ENCODE peak calls at places on chromosome 5, in seven cellular contexts. B, W, J, O, U, N and K are unnamed samples.

GRCh38 chr5:180795771-180796313 is 6.8 kb downstream of the MGAT1 start:
- DNase-seq in J (no peak), U (no peak), B (no peak), O (no peak), W (no peak), N (no peak), K (no peak)

GRCh38 chr5:96567188-96567587 is 95.0 kb upstream of the CAST start:
- DNase-seq in U (peak; percentile 60), J (no peak), N (no peak), O (no peak), B (peak; percentile 83), W (no peak), K (no peak)

GRCh38 chr5:72307573-72307967 is 12.5 kb downstream of the MRPS27 start:
- DNase-seq in O (no peak), N (no peak), B (no peak), U (no peak), W (no peak), J (no peak), K (no peak)

GRCh38 chr5:156469636-156470035 is 142.7 kb downstream of the SGCD start:
- DNase-seq in J (no peak), N (no peak), O (no peak), U (no peak), B (no peak), W (no peak), K (no peak)

GRCh38 chr5:180970875-180971274 is 17.8 kb upstream of the BTNL3 start:
- DNase-seq in J (no peak), O (no peak), N (no peak), U (no peak), W (no peak), B (no peak), K (no peak)

GRCh38 chr5:137743031-137743640 is 7.2 kb upstream of the KLHL3 start:
- DNase-seq in N (peak; percentile 72), B (peak; percentile 72), J (peak; percentile 62), W (no peak), U (peak; percentile 82), O (no peak), K (peak; percentile 68)

GRCh38 chr5:168931638-168932345 is 352.6 kb upstream of the PANK3 start:
- DNase-seq in O (no peak), U (peak; percentile 65), N (peak; percentile 12), W (peak; percentile 14), B (no peak), J (no peak), K (no peak)

GRCh38 chr5:159340511-159340910 is 10.2 kb upstream of the IL12B start:
- DNase-seq in W (no peak), O (no peak), U (no peak), B (no peak), J (no peak), N (no peak), K (peak; percentile 25)

GRCh38 chr5:178292826-178293205 is 60.2 kb upstream of the PHYKPL start:
- DNase-seq in N (no peak), W (no peak), O (no peak), J (no peak), U (no peak), B (no peak), K (no peak)

GRCh38 chr5:59238126-59238902 is 655.2 kb downstream of the PDE4D start:
- DNase-seq in O (no peak), J (no peak), W (no peak), U (no peak), N (no peak), B (no peak), K (peak; percentile 11)

GRCh38 chr5:91194861-91195460 is 188.2 kb downstream of the ARRDC3 start:
- DNase-seq in O (no peak), B (no peak), U (no peak), J (no peak), W (no peak), N (no peak), K (no peak)

GRCh38 chr5:155064580-155064979 is 51.0 kb downstream of the KIF4B start:
- DNase-seq in O (no peak), J (no peak), N (no peak), U (no peak), W (no peak), B (no peak), K (no peak)

GRCh38 chr5:164532226-164532937 is 1027.0 kb downstream of the MAT2B start:
- DNase-seq in W (no peak), O (no peak), N (no peak), B (no peak), U (peak; percentile 9), J (no peak), K (no peak)

GRCh38 chr5:104913840-104914239 is 1351.3 kb upstream of the NUDT12 start:
- DNase-seq in O (no peak), W (no peak), N (no peak), J (no peak), U (no peak), B (no peak), K (no peak)

GRCh38 chr5:96331210-96331609 is 101.8 kb downstream of the PCSK1 start:
- DNase-seq in J (no peak), U (peak; percentile 38), W (no peak), N (peak; percentile 24), O (no peak), B (peak; percentile 57), K (no peak)

GRCh38 chr5:33755216-33755615 is 136.6 kb downstream of the ADAMTS12 start:
- DNase-seq in O (no peak), B (no peak), U (peak; percentile 10), J (no peak), N (no peak), W (no peak), K (no peak)

GRCh38 chr5:85108471-85108870 is 723.8 kb upstream of the EDIL3 start:
- DNase-seq in O (no peak), W (no peak), U (no peak), B (no peak), N (no peak), J (no peak), K (no peak)

GRCh38 chr5:11854926-11855325 is 49.3 kb downstream of the CTNND2 start:
- DNase-seq in U (no peak), N (no peak), B (no peak), W (no peak), O (no peak), J (no peak), K (no peak)

GRCh38 chr5:179497636-179498365 is 52.6 kb upstream of the RUFY1 start:
- DNase-seq in W (no peak), U (no peak), B (no peak), J (no peak), O (no peak), N (no peak), K (no peak)

GRCh38 chr5:123949807-123950206 is 437.8 kb downstream of the CSNK1G3 start:
- DNase-seq in U (no peak), B (no peak), N (no peak), O (no peak), J (no peak), W (no peak), K (no peak)
- TF ChIP-seq CTCF in U (no peak), B (no peak), N (no peak), O (no peak), J (no peak), W (no peak), K (no peak)

GRCh38 chr5:120535900-120536299 is 71.8 kb downstream of the PRR16 start:
- DNase-seq in J (no peak), W (no peak), B (no peak), N (no peak), U (no peak), O (no peak), K (no peak)

GRCh38 chr5:120531215-120531614 is 67.1 kb downstream of the PRR16 start:
- DNase-seq in U (no peak), J (no peak), N (no peak), B (no peak), O (no peak), W (no peak), K (no peak)

GRCh38 chr5:120529386-120529785 is 65.3 kb downstream of the PRR16 start:
- DNase-seq in O (no peak), W (no peak), J (no peak), N (no peak), U (no peak), B (no peak), K (no peak)

GRCh38 chr5:120533581-120533980 is 69.5 kb downstream of the PRR16 start:
- DNase-seq in W (no peak), J (no peak), N (no peak), U (no peak), O (no peak), B (no peak), K (no peak)

GRCh38 chr5:120532835-120533234 is 68.7 kb downstream of the PRR16 start:
- DNase-seq in N (no peak), B (no peak), W (no peak), O (no peak), U (no peak), J (peak; percentile 53), K (no peak)
- TF ChIP-seq CTCF in N (no peak), B (no peak), W (no peak), O (peak; percentile 67), U (peak; percentile 27), J (peak; percentile 66), K (no peak)

DNA sequence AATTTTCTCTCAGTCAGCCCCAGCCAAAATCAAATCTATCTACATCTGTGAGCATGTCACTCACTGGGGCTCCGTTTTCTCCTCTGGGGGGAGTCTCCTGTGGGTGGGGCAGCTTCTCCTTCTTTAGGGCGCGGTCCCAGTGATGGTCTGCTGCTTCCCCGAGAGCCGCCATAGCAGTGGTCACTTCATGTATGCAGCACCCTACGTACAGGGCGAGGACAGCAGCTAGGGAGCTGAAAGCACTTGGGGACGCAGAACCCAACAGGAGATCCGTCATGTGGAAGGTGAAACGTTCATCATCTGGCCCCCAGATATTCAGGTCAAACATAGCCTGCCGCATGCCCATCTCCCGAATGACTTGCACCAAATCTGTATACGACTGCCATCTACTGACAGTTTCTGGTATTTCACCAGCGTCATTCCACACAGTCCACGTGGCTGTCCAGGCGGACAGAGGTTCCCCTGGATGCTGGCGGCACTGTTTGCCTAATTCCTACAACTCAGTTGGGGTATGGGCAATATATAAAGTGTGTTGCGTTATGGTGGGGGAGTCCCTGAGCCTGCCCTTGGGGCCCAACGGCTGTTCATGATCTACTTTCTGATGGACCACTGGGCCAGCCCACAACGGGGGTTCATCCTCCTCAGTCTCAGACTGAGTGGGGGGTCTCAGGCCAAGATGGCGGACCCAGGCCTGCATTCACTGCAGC is 795.0 kb downstream of the EFNA5 start:
- DNase-seq in U (peak; percentile 25), B (no peak), O (no peak), N (peak; percentile 73), J (peak; percentile 52), W (no peak), K (peak; percentile 15)
- TF ChIP-seq CTCF in U (peak; percentile 34), B (peak; percentile 13), O (peak; percentile 44), N (peak; percentile 71), J (peak; percentile 45), W (no peak), K (peak; percentile 44)

DNA sequence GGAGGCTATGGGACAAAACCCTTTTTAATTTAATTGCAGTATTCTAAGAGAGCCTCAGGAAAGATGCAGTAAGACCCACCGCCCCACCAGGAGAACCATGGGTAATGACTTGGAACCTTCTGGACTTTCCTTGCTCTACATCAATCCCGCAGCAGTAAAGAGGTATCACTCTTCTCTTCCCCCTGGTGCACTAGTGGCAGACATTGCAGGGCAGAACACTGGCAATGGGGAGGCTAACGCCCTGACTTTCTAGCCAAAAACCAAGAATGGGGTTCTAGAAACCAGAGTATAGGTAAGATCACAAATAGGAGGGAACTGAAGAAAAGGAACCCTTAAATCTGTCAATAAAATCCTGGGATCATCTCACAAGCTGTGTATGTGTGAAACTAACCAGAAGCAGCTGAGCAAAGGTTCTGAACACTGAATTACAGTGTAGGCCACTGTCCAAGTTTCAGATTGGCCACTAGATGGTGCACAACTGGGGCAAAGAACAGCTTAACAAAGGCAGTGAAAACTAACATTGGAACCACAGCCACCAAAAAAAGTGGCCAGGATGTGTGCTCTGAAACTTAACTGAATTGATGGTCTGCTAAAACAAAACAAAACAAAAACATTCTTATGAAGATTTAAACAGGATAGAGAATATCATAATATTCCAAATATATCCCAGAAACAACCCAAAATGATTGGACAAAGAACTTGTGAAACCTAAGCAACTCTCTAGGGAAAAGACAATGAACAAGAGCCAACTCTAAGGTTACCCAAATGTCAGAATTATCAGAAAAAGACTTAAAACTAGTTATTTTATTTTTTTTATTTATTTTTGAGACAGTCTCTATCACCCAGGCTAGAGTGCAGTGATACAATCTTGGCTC is 6.6 kb upstream of the FAM151B start:
- DNase-seq in U (peak; percentile 71), B (peak; percentile 59), J (peak; percentile 27), N (peak; percentile 43), W (no peak), O (no peak), K (peak; percentile 52)
- TF ChIP-seq CTCF in U (peak; percentile 87), B (peak; percentile 85), J (peak; percentile 78), N (peak; percentile 60), W (no peak), O (peak; percentile 79), K (peak; percentile 60)